ENCODE peak calls at places on chromosomes 4 and X, in six cellular contexts. I is T-cell; A is NCI-H524; D is stimulated activated CD4-positive, alpha-beta T cell treated with anti-CD3 and anti-CD28 coated beads, Interleukin-1b, Interleukin-23, amount 100 ng/mL, for 4 hours; E is gastrocnemius medialis; Q is DMS79. X is an unnamed sample.

GRCh38 chr4:43126595-43126994 is 234.1 kb downstream of the GRXCR1 start:
- DNase-seq in I (no peak), E (no peak), D (no peak), Q (no peak), A (no peak), X (no peak)

GRCh38 chr4:114077610-114078009 is 98.2 kb upstream of the ARSJ start:
- DNase-seq in A (no peak), Q (no peak), E (no peak), D (no peak), I (no peak), X (no peak)

GRCh38 chr4:140996757-140997156 is 136.5 kb downstream of the RNF150 start:
- DNase-seq in D (no peak), A (no peak), E (no peak), Q (no peak), I (no peak), X (no peak)

GRCh38 chr4:180542445-180543100 is 1700.6 kb upstream of the TENM3 start:
- DNase-seq in Q (no peak), I (no peak), E (no peak), A (no peak), D (no peak), X (no peak)

GRCh38 chr4:2944882-2945526 is 18.2 kb downstream of the NOP14 start:
- DNase-seq in Q (no peak), A (no peak), I (no peak), D (no peak), E (peak), X (no peak)

GRCh38 chrX:10618911-10619310 is 1.5 kb downstream of the MID1 start:
- DNase-seq in A (peak), E (no peak), Q (no peak), I (no peak), D (no peak), X (no peak)

GRCh38 chr4:38872620-38873019 is 5.0 kb downstream of the FAM114A1 start:
- DNase-seq in A (no peak), I (no peak), E (no peak), Q (no peak), D (no peak), X (no peak)

GRCh38 chr4:68256284-68256683 is 10.8 kb upstream of the TMPRSS11B start:
- DNase-seq in I (no peak), Q (no peak), D (no peak), E (no peak), A (no peak), X (no peak)

GRCh38 chrX:17597836-17598434 is 139.4 kb upstream of the SCML1 start:
- DNase-seq in E (peak), D (no peak), Q (peak), A (no peak), I (no peak), X (no peak)

GRCh38 chr4:19074061-19074460 is 1052.5 kb upstream of the LCORL start:
- DNase-seq in D (no peak), A (peak), Q (no peak), E (no peak), I (no peak), X (no peak)

GRCh38 chr4:87506974-87507701 is 22.0 kb downstream of the SPARCL1 start:
- DNase-seq in D (no peak), E (no peak), Q (no peak), I (no peak), A (no peak), X (no peak)

GRCh38 chr4:102429553-102429952 is 71.6 kb upstream of the NFKB1 start:
- DNase-seq in E (no peak), Q (no peak), D (no peak), A (no peak), I (no peak), X (no peak)

GRCh38 chr4:90845777-90846176 is 718.6 kb downstream of the CCSER1 start:
- DNase-seq in I (no peak), E (no peak), A (no peak), D (no peak), Q (no peak), X (no peak)

GRCh38 chrX:45843518-45843917 is 642.8 kb upstream of the DIPK2B start:
- DNase-seq in A (no peak), E (no peak), D (no peak), Q (no peak), I (no peak), X (no peak)

GRCh38 chrX:10447577-10448214 is 172.7 kb downstream of the MID1 start:
- DNase-seq in Q (no peak), A (no peak), I (no peak), E (no peak), D (no peak), X (no peak)

GRCh38 chr4:93373893-93374860 is 454.4 kb upstream of the ATOH1 start:
- DNase-seq in A (no peak), D (no peak), E (no peak), I (no peak), Q (no peak), X (no peak)

GRCh38 chr4:52014903-52015302 is 5.3 kb downstream of the LRRC66 start:
- DNase-seq in I (no peak), D (no peak), E (no peak), A (no peak), Q (no peak), X (no peak)

GRCh38 chr4:40316782-40317635 is 18.1 kb upstream of the CHRNA9 start:
- DNase-seq in D (no peak), I (peak), Q (no peak), A (no peak), E (no peak), X (no peak)

GRCh38 chrX:74133156-74133796 is 170.7 kb upstream of the ZCCHC13 start:
- DNase-seq in I (no peak), E (no peak), D (no peak), Q (peak), A (peak), X (no peak)

GRCh38 chrX:136754641-136755040 is 26.1 kb downstream of the ARHGEF6 start:
- DNase-seq in A (no peak), D (no peak), E (peak), I (peak), Q (no peak), X (no peak)

GRCh38 chrX:18792828-18793227 is 85.4 kb downstream of the PPEF1 start:
- DNase-seq in Q (no peak), D (no peak), A (no peak), E (no peak), I (no peak), X (no peak)

GRCh38 chrX:78555401-78555980 is 103.6 kb downstream of the RTL3 start:
- DNase-seq in E (no peak), A (no peak), I (no peak), D (no peak), Q (no peak), X (no peak)

GRCh38 chr4:165325732-165326512 is 1.5 kb upstream of the MSMO1 start:
- DNase-seq in D (no peak), E (no peak), A (no peak), I (no peak), Q (no peak), X (no peak)